ENCODE peak calls at places on chromosomes 5 and 9, in eight cellular contexts. F is iPS DF 6.9, H is stomach, Q is Karpas-422, B is PC-9, J is tibial nerve, C is coronary artery, X is substantia nigra. Y is an unnamed sample.

GRCh38 chr9:79357185-79357584 is 214.6 kb upstream of the TLE4 start:
- DNase-seq in J (no peak), Q (no peak), B (no peak), C (no peak), F (no peak), H (no peak), X (no peak), Y (no peak)

GRCh38 chr9:78118742-78119473 is 87.3 kb upstream of the GNAQ start:
- DNase-seq in B (peak), J (no peak), F (no peak), C (no peak), X (no peak), H (no peak), Q (no peak), Y (no peak)

GRCh38 chr9:123113185-123113584 is 79.7 kb downstream of the GPR21 start:
- DNase-seq in Q (no peak), H (no peak), J (no peak), C (no peak), F (no peak), X (no peak), B (no peak), Y (no peak)

GRCh38 chr5:54518146-54519082 is 855 bp downstream of the SNX18 start:
- DNase-seq in X (no peak), Q (no peak), C (peak), H (peak), F (no peak), B (no peak), J (peak), Y (peak)

GRCh38 chr5:6758201-6758600 is 45.0 kb downstream of the TENT4A start:
- DNase-seq in J (no peak), B (no peak), C (no peak), X (no peak), Q (no peak), F (no peak), H (no peak), Y (no peak)

GRCh38 chr5:174511711-174512253 is 212.6 kb upstream of the MSX2 start:
- DNase-seq in J (no peak), B (peak), Q (no peak), X (no peak), H (peak), F (no peak), C (no peak), Y (no peak)

GRCh38 chr5:180596115-180596667 is 4.9 kb upstream of the SCGB3A1 start:
- DNase-seq in Q (no peak), H (peak), B (no peak), F (no peak), X (no peak), J (no peak), C (no peak), Y (no peak)

GRCh38 chr5:10691826-10692785 is 68.9 kb downstream of the DAP start:
- DNase-seq in Q (no peak), F (no peak), H (no peak), C (no peak), J (no peak), X (no peak), B (no peak), Y (no peak)

GRCh38 chr5:61275841-61276240 is 56.2 kb upstream of the ZSWIM6 start:
- DNase-seq in X (no peak), F (no peak), Q (no peak), J (peak), B (no peak), H (no peak), C (no peak), Y (peak)

GRCh38 chr5:122775713-122776084 is 819 bp downstream of the SNX2 start:
- DNase-seq in B (no peak), F (no peak), Q (peak), J (no peak), H (no peak), C (no peak), X (no peak), Y (no peak)

GRCh38 chr9:115414561-115414960 is 296.6 kb upstream of the TNC start:
- DNase-seq in X (no peak), C (no peak), H (no peak), B (no peak), F (no peak), Q (no peak), J (no peak), Y (no peak)

GRCh38 chr9:123225995-123226394 is 42.4 kb downstream of the STRBP start:
- DNase-seq in F (no peak), X (no peak), Q (no peak), H (no peak), J (no peak), C (no peak), B (no peak), Y (no peak)

GRCh38 chr9:98610196-98610595 is 98.5 kb downstream of the GABBR2 start:
- DNase-seq in H (no peak), J (no peak), F (no peak), C (no peak), B (no peak), X (no peak), Q (no peak), Y (no peak)

GRCh38 chr9:75096796-75097195 is 8.5 kb downstream of the OSTF1 start:
- DNase-seq in J (no peak), Q (no peak), B (no peak), C (no peak), H (no peak), X (no peak), F (no peak), Y (no peak)

GRCh38 chr9:126160854-126161329 is 165.7 kb upstream of the MVB12B start:
- DNase-seq in Q (no peak), X (no peak), B (no peak), F (no peak), H (no peak), C (no peak), J (no peak), Y (no peak)

GRCh38 chr9:21965401-21965951 is 28.7 kb downstream of the CDKN2A start:
- DNase-seq in C (no peak), X (no peak), H (peak), F (no peak), Q (peak), B (no peak), J (no peak), Y (no peak)

GRCh38 chr9:84711936-84712335 is 42.4 kb downstream of the NTRK2 start:
- DNase-seq in H (no peak), J (peak), F (no peak), C (no peak), X (no peak), Q (no peak), B (peak), Y (no peak)

GRCh38 chr5:111984044-111984443 is 227.1 kb upstream of the NREP start:
- DNase-seq in B (peak), X (no peak), C (no peak), F (no peak), Q (no peak), J (no peak), H (no peak), Y (no peak)

GRCh38 chr9:99057665-99058625 is 47.0 kb upstream of the TGFBR1 start:
- DNase-seq in J (no peak), C (no peak), H (peak), X (no peak), Q (peak), B (no peak), F (no peak), Y (no peak)

GRCh38 chr5:14281746-14282181 is 138.6 kb downstream of the TRIO start:
- DNase-seq in J (no peak), X (no peak), Q (no peak), H (no peak), F (no peak), C (no peak), B (no peak), Y (no peak)

GRCh38 chr9:72322259-72322658 is 42.7 kb downstream of the ZFAND5 start:
- DNase-seq in F (no peak), C (no peak), H (no peak), B (no peak), J (no peak), Q (no peak), X (no peak), Y (no peak)

GRCh38 chr5:42984307-42984706 is 55.8 kb downstream of the ANXA2R start:
- DNase-seq in H (no peak), B (peak), F (no peak), X (no peak), Q (no peak), C (no peak), J (no peak), Y (no peak)

GRCh38 chr5:107570805-107571531 is 99.8 kb downstream of the EFNA5 start:
- DNase-seq in Q (no peak), B (peak), F (no peak), H (peak), J (no peak), C (no peak), X (no peak), Y (no peak)

GRCh38 chr9:129550199-129550839 is 70.6 kb downstream of the C9orf50 start:
- DNase-seq in B (no peak), F (no peak), C (peak), H (peak), X (peak), Q (no peak), J (peak), Y (no peak)

GRCh38 chr9:556199-556598 is 285.3 kb upstream of the DMRT1 start:
- DNase-seq in J (no peak), Q (no peak), C (no peak), X (no peak), H (no peak), B (no peak), F (no peak), Y (no peak)

GRCh38 chr5:73867344-73868335 is 241.6 kb downstream of the ARHGEF28 start:
- DNase-seq in Q (no peak), H (no peak), B (no peak), C (no peak), X (no peak), J (no peak), F (no peak), Y (no peak)

GRCh38 chr9:15113288-15113687 is 193.7 kb downstream of the TTC39B start:
- DNase-seq in C (no peak), F (no peak), Q (no peak), H (no peak), X (no peak), J (no peak), B (no peak), Y (no peak)

GRCh38 chr5:41827792-41828191 is 42.4 kb downstream of the OXCT1 start:
- DNase-seq in F (no peak), J (no peak), H (no peak), B (no peak), Q (no peak), C (no peak), X (no peak), Y (no peak)

GRCh38 chr9:91266457-91266856 is 95.3 kb downstream of the AUH start:
- DNase-seq in F (no peak), C (no peak), B (no peak), X (no peak), J (no peak), Q (no peak), H (no peak), Y (no peak)

GRCh38 chr5:83472508-83473343 is 1.2 kb downstream of the VCAN start:
- DNase-seq in Q (no peak), B (no peak), J (peak), C (peak), X (no peak), F (no peak), H (no peak), Y (peak)

GRCh38 chr9:89455356-89455824 is 42.5 kb downstream of the SEMA4D start:
- DNase-seq in F (no peak), B (no peak), C (no peak), Q (no peak), J (no peak), X (no peak), H (no peak), Y (no peak)

GRCh38 chr5:23704176-23704855 is 196.9 kb downstream of the PRDM9 start:
- DNase-seq in H (no peak), X (no peak), B (no peak), C (no peak), F (no peak), Q (no peak), J (no peak), Y (no peak)

GRCh38 chr5:199821-200645 is 8.7 kb downstream of the LRRC14B start:
- DNase-seq in F (no peak), J (no peak), H (no peak), C (no peak), X (no peak), Q (no peak), B (no peak), Y (peak)

GRCh38 chr9:86485359-86485758 is 131.1 kb upstream of the TUT7 start:
- DNase-seq in F (no peak), X (no peak), J (no peak), C (no peak), B (no peak), Q (no peak), H (no peak), Y (no peak)

GRCh38 chr5:157821822-157822622 is 36.9 kb downstream of the CLINT1 start:
- DNase-seq in F (no peak), H (no peak), J (no peak), X (no peak), C (no peak), B (no peak), Q (no peak), Y (no peak)

GRCh38 chr5:125659316-125660071 is 763.7 kb upstream of the GRAMD2B start:
- DNase-seq in Q (no peak), J (no peak), H (no peak), X (no peak), F (no peak), C (no peak), B (no peak), Y (no peak)

GRCh38 chr9:115035872-115036612 is 81.9 kb downstream of the TNC start:
- DNase-seq in C (no peak), F (no peak), J (no peak), Q (peak), H (no peak), B (no peak), X (no peak), Y (peak)

GRCh38 chr5:105508519-105508918 is 1945.9 kb upstream of the NUDT12 start:
- DNase-seq in X (no peak), F (no peak), Q (no peak), C (no peak), H (no peak), B (no peak), J (no peak), Y (no peak)

GRCh38 chr5:146630467-146630866 is 114.5 kb upstream of the GPR151 start:
- DNase-seq in B (no peak), H (no peak), C (no peak), X (no peak), F (no peak), Q (no peak), J (no peak), Y (no peak)

DNA sequence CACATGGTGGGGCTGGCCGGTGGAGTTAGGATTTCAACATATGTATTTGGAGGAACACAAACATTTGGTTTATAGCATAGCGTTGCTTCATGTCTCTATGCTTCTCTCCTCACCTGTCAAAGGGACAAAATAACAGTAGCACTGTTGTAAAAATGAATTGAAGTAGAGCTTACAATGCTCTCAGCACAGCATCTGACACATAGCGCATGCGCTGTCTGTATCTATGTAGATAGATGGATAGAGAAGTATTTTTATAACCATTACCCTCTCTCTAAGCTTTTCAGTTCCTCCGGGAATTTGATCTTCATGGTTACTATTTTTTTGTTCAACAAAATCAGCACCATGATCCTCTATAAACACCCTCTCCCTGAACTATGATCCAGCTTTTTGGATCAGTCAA is 166.0 kb downstream of the TTLL11 start:
- DNase-seq in B (no peak), F (no peak), C (no peak), X (no peak), J (no peak), H (no peak), Q (no peak), Y (no peak)
- H3K27ac ChIP-seq in B (no peak), F (no peak), C (no peak), X (no peak), J (peak), H (no peak), Q (no peak), Y (no peak)

DNA sequence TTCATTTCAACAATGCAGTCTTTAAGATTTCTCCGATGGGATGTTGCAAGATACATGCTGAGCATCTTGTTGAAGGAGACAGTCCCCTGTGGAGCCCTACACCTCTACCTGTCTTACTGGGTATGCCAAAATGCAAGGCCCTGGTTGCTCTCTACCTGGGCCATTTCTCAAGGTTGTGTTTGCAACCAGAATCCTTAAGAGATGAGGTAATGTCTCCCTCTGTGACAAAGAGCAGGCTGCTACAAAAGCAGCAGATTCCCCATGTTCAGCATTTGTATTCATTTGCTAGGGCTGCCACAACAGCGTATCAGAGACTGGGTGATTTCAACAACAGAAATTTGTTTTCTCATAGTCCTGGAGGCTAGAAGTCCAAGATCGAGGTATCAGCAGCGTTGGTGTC is 138.4 kb upstream of the RPS23 start:
- DNase-seq in C (no peak), J (no peak), Q (no peak), X (no peak), H (no peak), B (no peak), F (peak), Y (no peak)
- H3K27ac ChIP-seq in C (no peak), J (no peak), Q (no peak), X (no peak), H (no peak), B (no peak), F (no peak), Y (no peak)

DNA sequence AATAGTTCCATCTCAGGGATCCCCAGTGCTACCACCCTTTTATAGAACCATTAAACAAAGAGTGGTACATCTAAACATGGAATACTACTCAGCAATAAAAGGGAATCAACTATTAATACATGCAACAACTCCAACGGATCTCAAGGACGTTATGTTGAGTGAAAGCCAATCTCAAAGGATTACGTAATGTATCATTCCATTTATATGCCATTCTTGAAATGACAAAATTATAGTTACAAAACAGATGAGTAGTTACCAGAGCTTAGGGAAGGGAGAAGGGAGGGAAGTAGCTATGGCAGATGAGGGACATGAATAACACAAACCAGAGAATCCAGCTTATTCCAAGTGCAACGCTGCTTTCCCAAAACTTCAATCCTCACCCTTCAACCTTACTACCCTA is 69.5 kb downstream of the ACTL7B start:
- DNase-seq in B (no peak), C (no peak), X (no peak), Q (no peak), H (no peak), J (no peak), F (no peak), Y (no peak)
- H3K27ac ChIP-seq in B (no peak), C (peak), X (no peak), Q (no peak), H (no peak), J (peak), F (no peak), Y (no peak)

GRCh38 chr9:5625916-5626315 is 3.0 kb upstream of the RIC1 start:
- DNase-seq in B (no peak), Q (no peak), J (no peak), C (no peak), X (no peak), F (no peak), H (no peak), Y (no peak)

GRCh38 chr9:5628530-5629311 is at the start of gene RIC1:
- DNase-seq in J (peak), B (peak), Q (peak), H (peak), F (peak), X (peak), C (peak), Y (peak)

GRCh38 chr9:5628183-5628529 is 751 bp upstream of the RIC1 start:
- DNase-seq in J (no peak), C (no peak), Q (peak), H (no peak), F (no peak), B (no peak), X (no peak), Y (no peak)

GRCh38 chr9:5624655-5625054 is 4.3 kb upstream of the RIC1 start:
- DNase-seq in B (no peak), J (no peak), F (no peak), C (no peak), Q (no peak), X (no peak), H (no peak), Y (no peak)

GRCh38 chr9:5626727-5627634 is 1.9 kb upstream of the RIC1 start:
- DNase-seq in B (peak), X (no peak), F (no peak), C (no peak), J (no peak), H (no peak), Q (peak), Y (no peak)
- H3K27ac ChIP-seq in B (peak), X (peak), F (no peak), C (peak), J (peak), H (peak), Q (peak), Y (peak)

GRCh38 chr9:127991757-127992274 is 11.0 kb upstream of the EEIG1 start:
- DNase-seq in B (no peak), X (no peak), H (no peak), C (no peak), F (no peak), J (no peak), Q (peak), Y (no peak)
- H3K27ac ChIP-seq in B (peak), X (no peak), H (peak), C (no peak), F (no peak), J (no peak), Q (no peak), Y (no peak)

Y was measured in ascending aorta.